ENCODE peak calls at places on chromosomes 6 and 20, in five cellular contexts. I, J, X, M and H are unnamed samples. For H3K4me1, the result is how much of the 10 kb centered on the place peaks cover.

GRCh38 chr6:169081264-169081663 is 172.4 kb downstream of the THBS2 start:
- DNase-seq in I (no peak), J (no peak), X (no peak), M (no peak), H (no peak)

GRCh38 chr20:15784020-15784419 is 789.2 kb downstream of the KIF16B start:
- DNase-seq in I (no peak), J (no peak), X (no peak), M (no peak), H (no peak)

GRCh38 chr6:161630674-161631073 is 356.8 kb upstream of the AGPAT4 start:
- DNase-seq in I (no peak), J (no peak), X (no peak), M (no peak), H (no peak)

GRCh38 chr20:61310954-61311353 is 58.9 kb downstream of the CDH4 start:
- DNase-seq in I (no peak), J (no peak), X (no peak), M (no peak), H (no peak)

GRCh38 chr20:2602046-2602735 is 50.2 kb upstream of the NOP56 start:
- DNase-seq in I (no peak), J (no peak), X (no peak), M (no peak), H (no peak)

GRCh38 chr6:86502522-86502921 is 434.8 kb upstream of the HTR1E start:
- DNase-seq in I (no peak), J (no peak), X (no peak), M (no peak), H (no peak)

GRCh38 chr20:64035066-64035932 is 683 bp upstream of the C20orf204 start:
- DNase-seq in I (no peak), J (no peak), X (no peak), M (no peak), H (peak)

GRCh38 chr20:57698867-57699275 is 10.9 kb downstream of the PMEPA1 start:
- DNase-seq in I (no peak), J (no peak), X (no peak), M (peak), H (no peak)

GRCh38 chr6:151635741-151636140 is 141.9 kb downstream of the CCDC170 start:
- DNase-seq in I (no peak), J (no peak), X (no peak), M (no peak), H (no peak)

GRCh38 chr20:5073154-5074049 is 46.4 kb downstream of the PCNA start:
- DNase-seq in I (peak), J (peak), X (no peak), M (peak), H (no peak)

GRCh38 chr6:168968801-168969200 is 284.8 kb downstream of the THBS2 start:
- DNase-seq in I (no peak), J (no peak), X (no peak), M (no peak), H (no peak)

GRCh38 chr6:5246141-5246869 is 14.4 kb downstream of the LYRM4 start:
- DNase-seq in I (no peak), J (no peak), X (no peak), M (no peak), H (no peak)

GRCh38 chr6:131258816-131259476 is 123.7 kb downstream of the AKAP7 start:
- DNase-seq in I (no peak), J (no peak), X (no peak), M (peak), H (no peak)

GRCh38 chr20:62539208-62539607 is 63.4 kb upstream of the GATA5 start:
- DNase-seq in I (no peak), J (no peak), X (no peak), M (no peak), H (no peak)
- H3K27ac ChIP-seq in I (no peak), J (no peak), X (no peak), M (no peak), H (no peak)

GRCh38 chr6:108651287-108651686 is 90.6 kb downstream of the FOXO3 start:
- DNase-seq in I (no peak), J (no peak), X (no peak), M (no peak), H (no peak)

GRCh38 chr6:108651781-108652227 is 91.1 kb downstream of the FOXO3 start:
- DNase-seq in I (no peak), J (peak), X (no peak), M (peak), H (no peak)

GRCh38 chr6:108652375-108652774 is 91.7 kb downstream of the FOXO3 start:
- DNase-seq in I (no peak), J (no peak), X (no peak), M (no peak), H (no peak)

GRCh38 chr6:108650325-108650724 is 89.6 kb downstream of the FOXO3 start:
- DNase-seq in I (no peak), J (no peak), X (no peak), M (no peak), H (no peak)

DNA sequence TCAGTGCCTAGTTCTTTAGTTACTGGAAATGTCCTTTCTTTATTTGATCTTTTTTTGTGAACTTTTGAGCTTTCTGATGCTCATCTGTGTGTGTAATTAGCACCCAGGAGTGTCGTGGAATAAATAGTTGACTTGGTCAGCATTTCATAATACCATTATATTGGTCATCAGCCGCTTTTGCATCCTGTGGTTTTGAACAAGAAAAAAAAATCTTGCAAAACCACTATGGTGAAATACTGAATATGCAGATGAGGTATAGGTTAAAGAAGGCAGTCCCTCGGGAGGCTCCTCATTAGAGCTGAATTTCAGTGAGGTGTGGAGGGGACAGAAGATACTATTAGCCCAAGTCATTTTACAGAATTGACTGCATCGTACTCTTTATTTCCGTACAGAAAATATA is 90.1 kb downstream of the FOXO3 start:
- DNase-seq in I (no peak), J (no peak), X (no peak), M (peak), H (no peak)
- H3K4me1 ChIP-seq in I (under half), J (half or more), X (under half), M (under half), H (under half)

DNA sequence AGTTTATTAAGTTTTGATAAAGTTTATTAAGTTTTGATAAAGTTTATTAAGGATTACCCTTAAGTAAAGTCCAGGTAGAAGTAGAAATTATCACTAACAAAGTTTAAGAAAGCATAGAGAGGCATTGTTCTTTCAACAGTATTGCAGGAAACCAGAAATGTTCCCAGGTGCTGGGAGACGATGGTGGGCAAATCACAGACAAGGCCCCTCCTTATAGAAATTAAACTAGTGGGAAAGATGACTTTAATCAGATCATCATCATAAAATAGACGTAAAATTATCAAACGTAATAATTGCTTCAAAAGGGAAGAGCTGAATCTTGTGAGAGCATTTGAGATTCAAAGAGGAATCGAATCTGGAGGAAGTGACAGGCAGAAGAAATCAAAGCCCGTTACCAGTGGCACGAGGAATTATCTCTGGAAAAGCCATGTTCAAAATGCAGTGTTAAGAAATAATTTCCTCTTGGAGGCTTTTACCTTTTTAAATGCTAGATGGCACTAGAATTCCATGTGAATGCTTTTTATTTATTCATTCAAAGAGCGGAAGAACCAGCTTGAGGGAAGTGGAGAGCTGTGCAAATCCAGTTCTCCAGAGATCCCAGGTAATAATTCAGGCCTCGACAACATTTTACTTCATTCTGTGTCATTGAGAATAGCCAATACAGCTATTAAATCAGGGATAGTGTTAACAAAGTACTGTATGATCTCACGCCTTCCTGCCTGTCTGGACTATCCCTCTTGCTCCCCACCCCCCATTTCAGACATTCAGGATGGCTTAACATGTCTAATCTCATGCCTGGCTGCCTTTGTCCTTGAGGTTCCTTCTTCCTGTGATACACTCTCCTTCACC is 1.0 kb upstream of the APMAP start:
- DNase-seq in I (no peak), J (peak), X (no peak), M (peak), H (no peak)
- H3K27ac ChIP-seq in I (no peak), J (peak), X (peak), M (peak), H (peak)

DNA sequence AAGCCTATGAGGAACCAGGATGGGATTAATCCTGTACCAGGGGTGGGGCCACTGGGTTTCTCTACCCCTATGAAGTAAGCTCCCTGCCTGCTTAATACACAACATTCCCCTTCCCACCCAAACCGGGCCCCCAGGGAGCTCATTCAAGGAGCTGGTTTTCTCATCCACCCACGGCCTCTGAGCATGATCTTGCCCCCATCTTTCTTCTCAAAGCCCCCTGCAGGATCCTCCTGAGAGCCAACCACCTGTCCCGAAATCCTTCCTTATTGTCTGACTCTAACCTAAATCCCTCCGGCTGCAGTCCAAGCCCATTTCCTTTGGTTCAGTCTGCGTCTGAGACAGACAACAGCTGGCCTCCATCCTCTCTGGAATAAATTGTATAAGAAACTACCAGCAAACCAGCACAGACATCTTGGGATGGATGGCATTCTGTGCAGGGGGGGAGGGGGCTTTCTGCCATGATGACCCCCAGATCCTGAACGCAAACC is 21.0 kb downstream of the KCNK5 start:
- DNase-seq in I (no peak), J (no peak), X (no peak), M (no peak), H (no peak)
- H3K4me1 ChIP-seq in I (half or more), J (under half), X (under half), M (under half), H (under half)

DNA sequence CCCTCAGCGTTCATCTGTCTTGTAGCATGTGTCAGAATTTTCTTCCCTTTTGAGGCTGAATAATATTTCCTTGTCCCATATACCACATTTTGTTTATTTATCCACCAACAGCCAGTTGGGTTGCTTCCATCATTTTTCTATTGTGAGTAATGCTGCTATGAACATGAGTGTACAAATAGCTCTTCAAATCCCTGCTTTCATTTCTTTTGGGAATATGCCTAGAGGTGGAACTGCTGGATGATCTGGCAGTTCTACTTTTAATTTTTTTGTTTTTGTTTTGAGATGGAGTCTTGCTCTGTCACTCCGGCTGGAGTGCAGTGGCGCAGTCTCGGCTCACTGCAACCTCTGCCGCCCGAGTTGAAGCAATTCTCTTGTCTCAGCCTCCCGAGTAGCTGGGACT is 64.7 kb downstream of the SASH1 start:
- DNase-seq in I (no peak), J (peak), X (no peak), M (peak), H (no peak)
- H3K27ac ChIP-seq in I (no peak), J (peak), X (no peak), M (peak), H (no peak)

GRCh38 chr6:125200986-125201385 is 47.4 kb downstream of the TPD52L1 start:
- DNase-seq in I (no peak), J (no peak), X (no peak), M (no peak), H (no peak)
- H3K4me1 ChIP-seq in I (under half), J (half or more), X (under half), M (under half), H (under half)

GRCh38 chr20:51625105-51625504 is 82.6 kb upstream of the NFATC2 start:
- DNase-seq in I (no peak), J (no peak), X (no peak), M (no peak), H (no peak)

GRCh38 chr20:51631011-51631950 is 88.8 kb upstream of the NFATC2 start:
- DNase-seq in I (no peak), J (peak), X (no peak), M (peak), H (no peak)

GRCh38 chr20:51631953-51632352 is 89.4 kb upstream of the NFATC2 start:
- DNase-seq in I (no peak), J (no peak), X (no peak), M (no peak), H (no peak)

GRCh38 chr20:51629399-51630058 is 87.0 kb upstream of the NFATC2 start:
- DNase-seq in I (no peak), J (no peak), X (no peak), M (no peak), H (no peak)

GRCh38 chr20:51628533-51629398 is 86.2 kb upstream of the NFATC2 start:
- DNase-seq in I (no peak), J (no peak), X (no peak), M (peak), H (no peak)
- H3K27ac ChIP-seq in I (no peak), J (peak), X (no peak), M (peak), H (no peak)

DNA sequence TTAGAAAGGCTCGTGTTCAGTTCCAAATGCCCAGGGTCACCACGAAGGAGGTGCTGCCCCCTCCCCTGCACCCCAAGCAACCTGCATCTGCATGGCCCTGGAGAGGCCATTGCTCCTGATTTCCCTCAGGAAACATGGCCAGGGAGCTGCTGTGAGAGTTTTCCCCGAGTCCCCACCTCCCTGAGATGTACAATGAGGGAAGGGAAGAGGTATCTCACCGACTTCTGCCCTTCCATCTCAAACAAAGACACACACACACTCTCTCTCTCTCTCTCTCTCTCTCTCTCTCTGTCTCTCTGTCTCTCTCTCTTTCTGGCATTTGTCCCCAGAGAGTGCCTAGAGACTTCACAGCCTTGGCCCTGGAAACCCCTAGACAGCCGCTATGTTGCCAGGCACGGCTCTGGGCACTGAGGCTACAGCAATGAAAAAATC is 120.4 kb downstream of the MRPL14 start:
- DNase-seq in I (no peak), J (peak), X (no peak), M (no peak), H (no peak)
- H3K4me1 ChIP-seq in I (under half), J (under half), X (under half), M (under half), H (under half)